ENCODE peak calls at places on chromosome 21, in eight cellular contexts. One of them, this sample, is unnamed.

GRCh38 chr21:42156690-42157605 is 62.0 kb upstream of the ABCG1 start:
- DNase-seq in lower lobe of right lung: no peak
- DNase-seq in KG1: no peak
- DNase-seq in stimulated activated CD8-positive, alpha-beta memory T cell treated with anti-CD3 and anti-CD28 coated beads, Interleukin-7, amount 100 ng/mL, for 1 hour: no peak
- DNase-seq in activated CD4-positive, alpha-beta T cell treated with anti-CD3 and anti-CD28 coated beads, Interleukin-2, amount 10 ng/mL, durations not matched to agents 7 days and 5 days: no peak
- DNase-seq in iPS-NIHi11: no peak
- DNase-seq in cardiac muscle cell: no peak
- DNase-seq in astrocyte of the spinal cord: no peak
- DNase-seq in this sample: peak; percentile 22

GRCh38 chr21:16310191-16310590 is 580.4 kb downstream of the USP25 start:
- DNase-seq in lower lobe of right lung: no peak
- DNase-seq in KG1: no peak
- DNase-seq in stimulated activated CD8-positive, alpha-beta memory T cell treated with anti-CD3 and anti-CD28 coated beads, Interleukin-7, amount 100 ng/mL, for 1 hour: no peak
- DNase-seq in activated CD4-positive, alpha-beta T cell treated with anti-CD3 and anti-CD28 coated beads, Interleukin-2, amount 10 ng/mL, durations not matched to agents 7 days and 5 days: no peak
- DNase-seq in iPS-NIHi11: no peak
- DNase-seq in cardiac muscle cell: no peak
- DNase-seq in astrocyte of the spinal cord: peak; percentile 39
- DNase-seq in this sample: peak; percentile 77

GRCh38 chr21:46552274-46552673 is 52.6 kb downstream of the S100B start:
- DNase-seq in lower lobe of right lung: no peak
- DNase-seq in KG1: peak; percentile 17
- DNase-seq in stimulated activated CD8-positive, alpha-beta memory T cell treated with anti-CD3 and anti-CD28 coated beads, Interleukin-7, amount 100 ng/mL, for 1 hour: no peak
- DNase-seq in activated CD4-positive, alpha-beta T cell treated with anti-CD3 and anti-CD28 coated beads, Interleukin-2, amount 10 ng/mL, durations not matched to agents 7 days and 5 days: peak; percentile 29
- DNase-seq in iPS-NIHi11: no peak
- DNase-seq in cardiac muscle cell: no peak
- DNase-seq in astrocyte of the spinal cord: no peak
- DNase-seq in this sample: no peak

GRCh38 chr21:37082375-37082774 is 9.3 kb downstream of the TTC3 start:
- DNase-seq in lower lobe of right lung: no peak
- DNase-seq in KG1: no peak
- DNase-seq in stimulated activated CD8-positive, alpha-beta memory T cell treated with anti-CD3 and anti-CD28 coated beads, Interleukin-7, amount 100 ng/mL, for 1 hour: no peak
- DNase-seq in activated CD4-positive, alpha-beta T cell treated with anti-CD3 and anti-CD28 coated beads, Interleukin-2, amount 10 ng/mL, durations not matched to agents 7 days and 5 days: no peak
- DNase-seq in iPS-NIHi11: no peak
- DNase-seq in cardiac muscle cell: no peak
- DNase-seq in astrocyte of the spinal cord: no peak
- DNase-seq in this sample: no peak

GRCh38 chr21:13937236-13937635 is 273.5 kb downstream of the LIPI start:
- DNase-seq in lower lobe of right lung: peak; percentile 34
- DNase-seq in KG1: no peak
- DNase-seq in stimulated activated CD8-positive, alpha-beta memory T cell treated with anti-CD3 and anti-CD28 coated beads, Interleukin-7, amount 100 ng/mL, for 1 hour: no peak
- DNase-seq in activated CD4-positive, alpha-beta T cell treated with anti-CD3 and anti-CD28 coated beads, Interleukin-2, amount 10 ng/mL, durations not matched to agents 7 days and 5 days: no peak
- DNase-seq in iPS-NIHi11: peak; percentile 1
- DNase-seq in cardiac muscle cell: no peak
- DNase-seq in astrocyte of the spinal cord: no peak
- DNase-seq in this sample: no peak

GRCh38 chr21:43211085-43212071 is 42.6 kb downstream of the CRYAA start:
- DNase-seq in lower lobe of right lung: peak; percentile 82
- DNase-seq in KG1: no peak
- DNase-seq in stimulated activated CD8-positive, alpha-beta memory T cell treated with anti-CD3 and anti-CD28 coated beads, Interleukin-7, amount 100 ng/mL, for 1 hour: no peak
- DNase-seq in activated CD4-positive, alpha-beta T cell treated with anti-CD3 and anti-CD28 coated beads, Interleukin-2, amount 10 ng/mL, durations not matched to agents 7 days and 5 days: no peak
- DNase-seq in iPS-NIHi11: peak; percentile 80
- DNase-seq in cardiac muscle cell: peak; percentile 41
- DNase-seq in astrocyte of the spinal cord: no peak
- DNase-seq in this sample: no peak

GRCh38 chr21:46109251-46110221 is 11.6 kb downstream of the COL6A2 start:
- DNase-seq in lower lobe of right lung: no peak
- DNase-seq in KG1: no peak
- DNase-seq in stimulated activated CD8-positive, alpha-beta memory T cell treated with anti-CD3 and anti-CD28 coated beads, Interleukin-7, amount 100 ng/mL, for 1 hour: no peak
- DNase-seq in activated CD4-positive, alpha-beta T cell treated with anti-CD3 and anti-CD28 coated beads, Interleukin-2, amount 10 ng/mL, durations not matched to agents 7 days and 5 days: no peak
- DNase-seq in iPS-NIHi11: no peak
- DNase-seq in cardiac muscle cell: no peak
- DNase-seq in astrocyte of the spinal cord: no peak
- DNase-seq in this sample: no peak

GRCh38 chr21:38487906-38488639 is 10.2 kb downstream of the ERG start:
- DNase-seq in lower lobe of right lung: no peak
- DNase-seq in KG1: no peak
- DNase-seq in stimulated activated CD8-positive, alpha-beta memory T cell treated with anti-CD3 and anti-CD28 coated beads, Interleukin-7, amount 100 ng/mL, for 1 hour: no peak
- DNase-seq in activated CD4-positive, alpha-beta T cell treated with anti-CD3 and anti-CD28 coated beads, Interleukin-2, amount 10 ng/mL, durations not matched to agents 7 days and 5 days: no peak
- DNase-seq in iPS-NIHi11: no peak
- DNase-seq in cardiac muscle cell: no peak
- DNase-seq in astrocyte of the spinal cord: no peak
- DNase-seq in this sample: no peak

GRCh38 chr21:42962360-42963007 is 11.9 kb upstream of the PKNOX1 start:
- DNase-seq in lower lobe of right lung: no peak
- DNase-seq in KG1: no peak
- DNase-seq in stimulated activated CD8-positive, alpha-beta memory T cell treated with anti-CD3 and anti-CD28 coated beads, Interleukin-7, amount 100 ng/mL, for 1 hour: no peak
- DNase-seq in activated CD4-positive, alpha-beta T cell treated with anti-CD3 and anti-CD28 coated beads, Interleukin-2, amount 10 ng/mL, durations not matched to agents 7 days and 5 days: no peak
- DNase-seq in iPS-NIHi11: no peak
- DNase-seq in cardiac muscle cell: no peak
- DNase-seq in astrocyte of the spinal cord: no peak
- DNase-seq in this sample: no peak

GRCh38 chr21:17576080-17576835 is 36.4 kb downstream of the BTG3 start:
- DNase-seq in lower lobe of right lung: no peak
- DNase-seq in KG1: no peak
- DNase-seq in stimulated activated CD8-positive, alpha-beta memory T cell treated with anti-CD3 and anti-CD28 coated beads, Interleukin-7, amount 100 ng/mL, for 1 hour: no peak
- DNase-seq in activated CD4-positive, alpha-beta T cell treated with anti-CD3 and anti-CD28 coated beads, Interleukin-2, amount 10 ng/mL, durations not matched to agents 7 days and 5 days: no peak
- DNase-seq in iPS-NIHi11: no peak
- DNase-seq in cardiac muscle cell: peak; percentile 7
- DNase-seq in astrocyte of the spinal cord: peak; percentile 3
- DNase-seq in this sample: no peak

GRCh38 chr21:44548381-44548780 is 2.9 kb downstream of the KRTAP10-2 start:
- DNase-seq in lower lobe of right lung: no peak
- DNase-seq in KG1: no peak
- DNase-seq in stimulated activated CD8-positive, alpha-beta memory T cell treated with anti-CD3 and anti-CD28 coated beads, Interleukin-7, amount 100 ng/mL, for 1 hour: no peak
- DNase-seq in activated CD4-positive, alpha-beta T cell treated with anti-CD3 and anti-CD28 coated beads, Interleukin-2, amount 10 ng/mL, durations not matched to agents 7 days and 5 days: no peak
- DNase-seq in iPS-NIHi11: no peak
- DNase-seq in cardiac muscle cell: no peak
- DNase-seq in astrocyte of the spinal cord: no peak
- DNase-seq in this sample: no peak

This sample was measured in choroid plexus epithelial cell.